ENCODE peak calls at places on chromosomes 2 and 18, in eight cellular contexts. Y is HEK293T, F is DMS153, J is T-cell, X is NCI-H1694, G is NCI-H510A treated with DMSO at 0.1 percent for 48 hours, R is heart right ventricle, W is endothelial cell. E is an unnamed sample.

GRCh38 chr2:239250216-239251071 is 150.4 kb downstream of the HDAC4 start:
- DNase-seq in J (no peak), R (no peak), G (no peak), X (no peak), Y (no peak), W (no peak), F (no peak), E (no peak)

GRCh38 chr2:118309201-118310015 is 221.1 kb downstream of the INSIG2 start:
- DNase-seq in W (no peak), Y (no peak), R (no peak), G (peak; percentile 30), F (no peak), J (no peak), X (no peak), E (no peak)

GRCh38 chr18:43108882-43109281 is 6.6 kb downstream of the RIT2 start:
- DNase-seq in G (no peak), R (no peak), Y (no peak), F (no peak), J (no peak), W (no peak), X (no peak), E (no peak)

GRCh38 chr18:5075297-5075696 is 121.8 kb downstream of the AKAIN1 start:
- DNase-seq in F (no peak), R (no peak), W (no peak), J (no peak), X (no peak), G (no peak), Y (no peak), E (no peak)

GRCh38 chr18:23683671-23684070 is 5.6 kb upstream of the LAMA3 start:
- DNase-seq in F (no peak), J (no peak), W (no peak), G (no peak), R (no peak), Y (no peak), X (no peak), E (no peak)

GRCh38 chr18:75283758-75284157 is 73.2 kb downstream of the TSHZ1 start:
- DNase-seq in Y (no peak), J (no peak), X (no peak), G (no peak), F (no peak), W (no peak), R (no peak), E (no peak)

GRCh38 chr2:225573603-225574002 is 174.1 kb downstream of the NYAP2 start:
- DNase-seq in G (no peak), R (no peak), X (no peak), Y (no peak), J (no peak), W (no peak), F (no peak), E (no peak)

GRCh38 chr2:165698621-165698946 is 95.5 kb downstream of the GALNT3 start:
- DNase-seq in F (peak; percentile 55), W (peak; percentile 32), R (peak; percentile 24), Y (peak; percentile 62), G (peak; percentile 48), X (peak; percentile 73), J (no peak), E (peak; percentile 19)

GRCh38 chr2:98269274-98269673 is 77.0 kb upstream of the CNGA3 start:
- DNase-seq in G (peak; percentile 4), J (no peak), Y (peak; percentile 62), R (peak; percentile 17), X (peak; percentile 44), W (peak; percentile 59), F (peak; percentile 0), E (peak; percentile 48)

GRCh38 chr18:32735781-32736180 is 37.0 kb downstream of the KLHL14 start:
- DNase-seq in R (no peak), J (no peak), G (no peak), F (peak; percentile 18), X (no peak), W (no peak), Y (no peak), E (no peak)

GRCh38 chr2:239165206-239165831 is 235.5 kb downstream of the HDAC4 start:
- DNase-seq in Y (no peak), W (no peak), J (no peak), R (no peak), G (no peak), F (no peak), X (no peak), E (no peak)

GRCh38 chr2:176552456-176553135 is 283.4 kb downstream of the MTX2 start:
- DNase-seq in F (no peak), X (no peak), W (no peak), R (no peak), J (no peak), G (no peak), Y (no peak), E (no peak)

GRCh38 chr18:33781429-33781828 is 203.4 kb downstream of the ASXL3 start:
- DNase-seq in R (no peak), J (no peak), G (peak; percentile 69), X (no peak), F (peak; percentile 50), Y (no peak), W (no peak), E (no peak)

GRCh38 chr18:55731594-55732042 is 143.6 kb upstream of the TCF4 start:
- DNase-seq in F (no peak), Y (no peak), G (no peak), J (no peak), W (no peak), R (no peak), X (no peak), E (no peak)

GRCh38 chr2:10254373-10255188 is 48.1 kb upstream of the HPCAL1 start:
- DNase-seq in F (no peak), R (no peak), W (no peak), Y (no peak), X (no peak), G (peak; percentile 20), J (no peak), E (peak; percentile 19)

GRCh38 chr2:162245051-162245450 is 1.8 kb upstream of the FAP start:
- DNase-seq in G (no peak), W (no peak), J (no peak), Y (no peak), R (no peak), F (no peak), X (no peak), E (no peak)

GRCh38 chr2:240237609-240238151 is 97.2 kb upstream of the OTOS start:
- DNase-seq in X (no peak), Y (no peak), R (peak; percentile 57), J (no peak), G (no peak), W (no peak), F (no peak), E (no peak)

GRCh38 chr2:236863729-236864126 is 222.0 kb upstream of the COPS8 start:
- DNase-seq in R (no peak), F (no peak), Y (no peak), J (no peak), W (no peak), G (no peak), X (no peak), E (no peak)

GRCh38 chr2:168231609-168232241 is 15.7 kb downstream of the STK39 start:
- DNase-seq in R (peak; percentile 67), Y (no peak), F (no peak), G (no peak), W (no peak), J (no peak), X (peak; percentile 76), E (no peak)

GRCh38 chr2:226652983-226653765 is 146.4 kb downstream of the IRS1 start:
- DNase-seq in F (no peak), R (no peak), X (no peak), W (no peak), J (no peak), G (no peak), Y (no peak), E (no peak)

GRCh38 chr2:37742286-37742685 is 70.8 kb upstream of the CDC42EP3 start:
- DNase-seq in W (no peak), R (no peak), G (no peak), X (no peak), Y (no peak), J (no peak), F (no peak), E (no peak)

GRCh38 chr18:45874501-45875184 is 49.2 kb downstream of the SIGLEC15 start:
- DNase-seq in W (no peak), F (no peak), Y (no peak), G (no peak), J (peak; percentile 30), R (no peak), X (no peak), E (no peak)

GRCh38 chr18:23193727-23194126 is 58.4 kb downstream of the CABLES1 start:
- DNase-seq in R (no peak), W (no peak), F (no peak), Y (no peak), J (no peak), G (no peak), X (no peak), E (no peak)

GRCh38 chr2:231928481-231928880 is 2.3 kb upstream of the NPPC start:
- DNase-seq in X (no peak), Y (peak; percentile 24), R (no peak), G (no peak), F (no peak), J (no peak), W (peak; percentile 42), E (no peak)

GRCh38 chr2:220043155-220043992 is 415.9 kb downstream of the SLC4A3 start:
- DNase-seq in Y (no peak), F (no peak), R (no peak), G (no peak), X (peak; percentile 70), J (no peak), W (no peak), E (no peak)

GRCh38 chr2:191152841-191153240 is 2.0 kb upstream of the STAT4 start:
- DNase-seq in R (no peak), F (no peak), J (no peak), W (no peak), X (no peak), Y (no peak), G (peak; percentile 80), E (peak; percentile 67)

GRCh38 chr2:237389831-237390230 is 24.1 kb downstream of the COL6A3 start:
- DNase-seq in J (no peak), F (no peak), R (no peak), W (no peak), G (no peak), Y (no peak), X (no peak), E (no peak)

GRCh38 chr2:203470371-203470770 is 64.7 kb downstream of the RAPH1 start:
- DNase-seq in G (no peak), Y (peak; percentile 10), W (no peak), R (no peak), F (no peak), J (no peak), X (no peak), E (no peak)

GRCh38 chr2:88654714-88655113 is 27.4 kb upstream of the EIF2AK3 start:
- DNase-seq in Y (no peak), R (no peak), J (no peak), F (no peak), X (no peak), W (no peak), G (no peak), E (no peak)

GRCh38 chr2:141062443-141062842 is 1068.4 kb downstream of the LRP1B start:
- DNase-seq in J (no peak), G (no peak), F (no peak), Y (no peak), R (peak; percentile 37), X (no peak), W (no peak), E (no peak)

GRCh38 chr18:79905389-79905911 is 46.0 kb downstream of the SLC66A2 start:
- DNase-seq in G (no peak), R (no peak), J (no peak), W (no peak), Y (no peak), X (no peak), F (no peak), E (no peak)

GRCh38 chr2:104938226-104938941 is 84.5 kb downstream of the POU3F3 start:
- DNase-seq in X (no peak), G (no peak), Y (no peak), F (no peak), R (no peak), W (no peak), J (no peak), E (no peak)